ENCODE peak calls at places on chromosomes 4 and X, in seven cellular contexts. One of them, this sample, is unnamed.

GRCh38 chr4:87853108-87853507 is 20.3 kb downstream of the MEPE start:
- DNase-seq in H1: no peak
- DNase-seq in GM12878: no peak
- DNase-seq in HCT116: peak; percentile 45
- DNase-seq in HepG2: peak; percentile 60
- DNase-seq in SK-N-SH: peak; percentile 44
- DNase-seq in K562: no peak
- DNase-seq in this sample: peak; percentile 10

GRCh38 chrX:54721424-54721823 is 76.6 kb downstream of the ITIH6 start:
- DNase-seq in H1: no peak
- DNase-seq in SK-N-SH: no peak
- DNase-seq in K562: no peak
- DNase-seq in HCT116: peak; percentile 38
- DNase-seq in GM12878: no peak
- DNase-seq in HepG2: no peak
- DNase-seq in this sample: peak; percentile 58

GRCh38 chr4:130335417-130336194 is 1239.7 kb downstream of the C4orf33 start:
- DNase-seq in HCT116: no peak
- DNase-seq in H1: no peak
- DNase-seq in SK-N-SH: no peak
- DNase-seq in HepG2: no peak
- DNase-seq in K562: no peak
- DNase-seq in GM12878: no peak
- DNase-seq in this sample: no peak

GRCh38 chrX:8179653-8180052 is 8.6 kb upstream of the VCX2 start:
- DNase-seq in K562: no peak
- DNase-seq in GM12878: no peak
- DNase-seq in H1: no peak
- DNase-seq in HCT116: no peak
- DNase-seq in SK-N-SH: peak; percentile 16
- DNase-seq in HepG2: no peak
- DNase-seq in this sample: peak; percentile 11

GRCh38 chr4:141646969-141647368 is 10.6 kb downstream of the IL15 start:
- DNase-seq in H1: no peak
- DNase-seq in K562: no peak
- DNase-seq in GM12878: no peak
- DNase-seq in SK-N-SH: no peak
- DNase-seq in HCT116: no peak
- DNase-seq in HepG2: no peak
- DNase-seq in this sample: no peak

GRCh38 chr4:10656988-10657387 is 27.6 kb downstream of the CLNK start:
- DNase-seq in HCT116: peak; percentile 63
- DNase-seq in GM12878: no peak
- DNase-seq in K562: no peak
- DNase-seq in HepG2: no peak
- DNase-seq in H1: no peak
- DNase-seq in SK-N-SH: no peak
- DNase-seq in this sample: peak; percentile 82

GRCh38 chrX:120740072-120740471 is 110.2 kb upstream of the C1GALT1C1 start:
- DNase-seq in HCT116: no peak
- DNase-seq in K562: no peak
- DNase-seq in H1: no peak
- DNase-seq in SK-N-SH: no peak
- DNase-seq in HepG2: no peak
- DNase-seq in GM12878: no peak
- DNase-seq in this sample: no peak

GRCh38 chr4:139144911-139145551 is 32.0 kb downstream of the ELF2 start:
- DNase-seq in GM12878: no peak
- DNase-seq in SK-N-SH: no peak
- DNase-seq in HepG2: no peak
- DNase-seq in H1: no peak
- DNase-seq in K562: no peak
- DNase-seq in HCT116: no peak
- DNase-seq in this sample: no peak

GRCh38 chr4:33625762-33626161 is 2618.6 kb downstream of the ARAP2 start:
- DNase-seq in GM12878: no peak
- DNase-seq in SK-N-SH: no peak
- DNase-seq in HCT116: peak; percentile 12
- DNase-seq in H1: no peak
- DNase-seq in K562: no peak
- DNase-seq in HepG2: no peak
- DNase-seq in this sample: no peak

GRCh38 chr4:6507345-6507744 is 34.9 kb upstream of the PPP2R2C start:
- DNase-seq in GM12878: no peak
- DNase-seq in SK-N-SH: no peak
- DNase-seq in HepG2: no peak
- DNase-seq in H1: no peak
- DNase-seq in HCT116: no peak
- DNase-seq in K562: no peak
- DNase-seq in this sample: no peak

GRCh38 chr4:121822796-121823504 is 733 bp downstream of the CCNA2 start:
- DNase-seq in GM12878: no peak
- DNase-seq in HepG2: peak; percentile 64
- DNase-seq in H1: no peak
- DNase-seq in HCT116: no peak
- DNase-seq in K562: peak; percentile 58
- DNase-seq in SK-N-SH: peak; percentile 54
- DNase-seq in this sample: peak; percentile 20

GRCh38 chrX:13126785-13127184 is 82.4 kb upstream of the FAM9C start:
- DNase-seq in GM12878: no peak
- DNase-seq in HCT116: no peak
- DNase-seq in SK-N-SH: peak; percentile 4
- DNase-seq in H1: no peak
- DNase-seq in K562: no peak
- DNase-seq in HepG2: peak; percentile 4
- DNase-seq in this sample: no peak

GRCh38 chr4:183321079-183321478 is 1.0 kb upstream of the CLDN22 start:
- DNase-seq in K562: no peak
- DNase-seq in SK-N-SH: no peak
- DNase-seq in HCT116: no peak
- DNase-seq in GM12878: no peak
- DNase-seq in H1: no peak
- DNase-seq in HepG2: no peak
- DNase-seq in this sample: no peak

GRCh38 chr4:133801858-133802257 is 399.7 kb downstream of the PABPC4L start:
- DNase-seq in SK-N-SH: no peak
- DNase-seq in HCT116: no peak
- DNase-seq in H1: no peak
- DNase-seq in GM12878: no peak
- DNase-seq in HepG2: no peak
- DNase-seq in K562: no peak
- DNase-seq in this sample: no peak

GRCh38 chrX:129606918-129607317 is 47.8 kb downstream of the APLN start:
- DNase-seq in HCT116: peak; percentile 23
- DNase-seq in K562: peak; percentile 71
- DNase-seq in HepG2: peak; percentile 30
- DNase-seq in GM12878: peak; percentile 13
- DNase-seq in H1: peak; percentile 72
- DNase-seq in SK-N-SH: peak; percentile 72
- DNase-seq in this sample: no peak

GRCh38 chrX:48083212-48083611 is 11.8 kb upstream of the ZNF630 start:
- DNase-seq in K562: peak; percentile 57
- DNase-seq in H1: peak; percentile 49
- DNase-seq in HCT116: peak; percentile 26
- DNase-seq in SK-N-SH: peak; percentile 68
- DNase-seq in HepG2: peak; percentile 6
- DNase-seq in GM12878: no peak
- DNase-seq in this sample: peak; percentile 41

DNA sequence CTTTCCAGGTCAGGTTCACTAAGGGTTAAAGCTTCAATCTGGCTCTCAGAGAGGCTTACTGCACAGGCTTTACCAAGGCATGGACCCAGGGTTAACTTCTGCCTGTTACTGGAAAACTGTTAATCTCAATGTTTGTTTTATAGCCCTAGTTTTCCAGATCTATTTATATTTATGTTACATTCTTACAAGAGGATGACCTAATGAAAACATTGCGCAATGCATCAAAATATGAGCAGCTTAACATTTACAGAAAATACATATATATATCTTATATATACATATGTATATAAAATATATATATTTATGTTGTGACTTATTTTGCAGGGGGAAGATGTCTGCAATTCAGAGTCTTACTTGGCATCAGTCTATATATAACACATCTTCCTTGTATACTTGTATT is 112.3 kb downstream of the PCDH19 start:
- DNase-seq in HCT116: no peak
- DNase-seq in SK-N-SH: no peak
- DNase-seq in HepG2: no peak
- DNase-seq in GM12878: no peak
- DNase-seq in H1: no peak
- DNase-seq in K562: no peak
- DNase-seq in this sample: no peak
- TF ChIP-seq JUND in HCT116: no peak
- TF ChIP-seq JUND in SK-N-SH: no peak
- TF ChIP-seq JUND in HepG2: no peak
- TF ChIP-seq JUND in GM12878: no peak
- TF ChIP-seq JUND in H1: no peak
- TF ChIP-seq JUND in K562: no peak
- TF ChIP-seq JUND in this sample: no peak

GRCh38 chr4:117660668-117661067 is 373.6 kb upstream of the NDST3 start:
- DNase-seq in SK-N-SH: no peak
- DNase-seq in GM12878: no peak
- DNase-seq in HepG2: no peak
- DNase-seq in K562: no peak
- DNase-seq in HCT116: no peak
- DNase-seq in H1: no peak
- DNase-seq in this sample: no peak
- TF ChIP-seq JUND in SK-N-SH: no peak
- TF ChIP-seq JUND in GM12878: no peak
- TF ChIP-seq JUND in HepG2: no peak
- TF ChIP-seq JUND in K562: no peak
- TF ChIP-seq JUND in HCT116: no peak
- TF ChIP-seq JUND in H1: no peak
- TF ChIP-seq JUND in this sample: no peak

GRCh38 chr4:54967289-54967688 is 158.1 kb downstream of the KDR start:
- DNase-seq in K562: no peak
- DNase-seq in SK-N-SH: no peak
- DNase-seq in GM12878: no peak
- DNase-seq in HCT116: no peak
- DNase-seq in H1: no peak
- DNase-seq in HepG2: no peak
- DNase-seq in this sample: no peak

GRCh38 chr4:54958236-54958635 is 167.2 kb downstream of the KDR start:
- DNase-seq in SK-N-SH: no peak
- DNase-seq in K562: no peak
- DNase-seq in H1: no peak
- DNase-seq in HCT116: no peak
- DNase-seq in HepG2: no peak
- DNase-seq in GM12878: no peak
- DNase-seq in this sample: no peak

GRCh38 chr4:54959656-54960055 is 165.7 kb downstream of the KDR start:
- DNase-seq in H1: no peak
- DNase-seq in HepG2: no peak
- DNase-seq in GM12878: no peak
- DNase-seq in HCT116: no peak
- DNase-seq in SK-N-SH: no peak
- DNase-seq in K562: no peak
- DNase-seq in this sample: no peak

DNA sequence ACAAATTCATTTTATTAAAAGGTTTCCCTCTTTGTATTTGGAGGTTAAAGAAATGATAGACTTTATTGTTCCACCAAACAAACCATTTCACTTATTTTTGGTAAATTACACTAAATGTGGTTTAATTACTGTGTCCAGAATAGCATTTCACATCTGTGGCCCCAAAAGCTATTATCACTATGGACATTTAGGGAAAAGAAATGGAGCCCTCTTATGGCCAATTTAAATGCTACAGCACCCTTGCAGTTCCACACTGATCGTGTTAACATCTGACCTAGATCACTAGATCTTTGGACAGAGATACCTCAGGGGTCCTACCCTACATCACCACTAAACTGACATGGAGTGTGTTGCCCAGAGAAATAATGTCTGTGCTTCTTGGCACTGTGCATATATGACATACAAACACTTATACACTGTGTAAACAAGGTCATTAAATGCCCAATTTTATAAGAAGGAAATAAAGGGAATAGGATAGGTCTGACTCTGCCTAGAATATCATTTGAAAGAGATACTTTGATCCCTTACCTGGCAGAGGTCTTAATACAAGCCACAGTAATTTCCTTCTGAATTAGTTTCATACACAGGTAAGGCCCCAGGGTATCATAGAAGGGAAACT is 163.9 kb downstream of the KDR start:
- DNase-seq in H1: no peak
- DNase-seq in HCT116: peak; percentile 21
- DNase-seq in GM12878: no peak
- DNase-seq in HepG2: no peak
- DNase-seq in K562: peak; percentile 39
- DNase-seq in SK-N-SH: peak; percentile 42
- DNase-seq in this sample: peak; percentile 11
- TF ChIP-seq JUND in H1: no peak
- TF ChIP-seq JUND in HCT116: no peak
- TF ChIP-seq JUND in GM12878: no peak
- TF ChIP-seq JUND in HepG2: no peak
- TF ChIP-seq JUND in K562: no peak
- TF ChIP-seq JUND in SK-N-SH: no peak
- TF ChIP-seq JUND in this sample: no peak

GRCh38 chr4:182250446-182250845 is 7.2 kb downstream of the TENM3 start:
- DNase-seq in H1: no peak
- DNase-seq in HepG2: no peak
- DNase-seq in K562: no peak
- DNase-seq in GM12878: no peak
- DNase-seq in SK-N-SH: no peak
- DNase-seq in HCT116: no peak
- DNase-seq in this sample: no peak
- TF ChIP-seq JUND in H1: no peak
- TF ChIP-seq JUND in HepG2: no peak
- TF ChIP-seq JUND in K562: no peak
- TF ChIP-seq JUND in GM12878: no peak
- TF ChIP-seq JUND in SK-N-SH: no peak
- TF ChIP-seq JUND in HCT116: no peak
- TF ChIP-seq JUND in this sample: no peak

GRCh38 chr4:158446106-158446505 is 75.6 kb upstream of the RXFP1 start:
- DNase-seq in HCT116: no peak
- DNase-seq in K562: no peak
- DNase-seq in GM12878: no peak
- DNase-seq in SK-N-SH: no peak
- DNase-seq in HepG2: no peak
- DNase-seq in H1: no peak
- DNase-seq in this sample: no peak
- TF ChIP-seq JUND in HCT116: no peak
- TF ChIP-seq JUND in K562: no peak
- TF ChIP-seq JUND in GM12878: no peak
- TF ChIP-seq JUND in SK-N-SH: no peak
- TF ChIP-seq JUND in HepG2: no peak
- TF ChIP-seq JUND in H1: no peak
- TF ChIP-seq JUND in this sample: no peak

GRCh38 chrX:68936186-68936585 is 107.4 kb downstream of the EFNB1 start:
- DNase-seq in K562: no peak
- DNase-seq in H1: no peak
- DNase-seq in GM12878: no peak
- DNase-seq in HepG2: no peak
- DNase-seq in HCT116: no peak
- DNase-seq in SK-N-SH: no peak
- DNase-seq in this sample: no peak
- TF ChIP-seq JUND in K562: no peak
- TF ChIP-seq JUND in H1: no peak
- TF ChIP-seq JUND in GM12878: no peak
- TF ChIP-seq JUND in HepG2: no peak
- TF ChIP-seq JUND in HCT116: no peak
- TF ChIP-seq JUND in SK-N-SH: no peak
- TF ChIP-seq JUND in this sample: no peak